ENCODE peak calls at places on chromosomes 1 and 21, in eight cellular contexts. One of them, this sample, is unnamed.

GRCh38 chr1:231839999-231840398 is 213.4 kb downstream of the DISC1 start:
- DNase-seq in fibroblast of lung: no peak
- DNase-seq in stimulated activated CD4-positive, alpha-beta T cell treated with anti-CD3 and anti-CD28 coated beads, Interleukin-1b, Interleukin-23, amount 100 ng/mL, for 48 hours: no peak
- DNase-seq in DMS153: no peak
- DNase-seq in tibial nerve: no peak
- DNase-seq in osteocyte: no peak
- DNase-seq in GM06990: no peak
- DNase-seq in astrocyte of the cerebellum: no peak
- DNase-seq in this sample: no peak

GRCh38 chr1:1806890-1807289 is 28.6 kb upstream of the NADK start:
- DNase-seq in fibroblast of lung: peak; percentile 45
- DNase-seq in GM06990: no peak
- DNase-seq in DMS153: no peak
- DNase-seq in stimulated activated CD4-positive, alpha-beta T cell treated with anti-CD3 and anti-CD28 coated beads, Interleukin-1b, Interleukin-23, amount 100 ng/mL, for 48 hours: peak; percentile 21
- DNase-seq in osteocyte: no peak
- DNase-seq in astrocyte of the cerebellum: no peak
- DNase-seq in tibial nerve: no peak
- DNase-seq in this sample: no peak

GRCh38 chr21:45427331-45428271 is 22.6 kb downstream of the COL18A1 start:
- DNase-seq in osteocyte: peak; percentile 91
- DNase-seq in DMS153: no peak
- DNase-seq in stimulated activated CD4-positive, alpha-beta T cell treated with anti-CD3 and anti-CD28 coated beads, Interleukin-1b, Interleukin-23, amount 100 ng/mL, for 48 hours: no peak
- DNase-seq in GM06990: no peak
- DNase-seq in astrocyte of the cerebellum: peak; percentile 74
- DNase-seq in fibroblast of lung: peak; percentile 97
- DNase-seq in tibial nerve: no peak
- DNase-seq in this sample: no peak

GRCh38 chr21:44911384-44912157 is 9.1 kb downstream of the ITGB2 start:
- DNase-seq in DMS153: peak; percentile 52
- DNase-seq in stimulated activated CD4-positive, alpha-beta T cell treated with anti-CD3 and anti-CD28 coated beads, Interleukin-1b, Interleukin-23, amount 100 ng/mL, for 48 hours: peak; percentile 56
- DNase-seq in tibial nerve: peak; percentile 70
- DNase-seq in fibroblast of lung: no peak
- DNase-seq in GM06990: no peak
- DNase-seq in astrocyte of the cerebellum: no peak
- DNase-seq in osteocyte: no peak
- DNase-seq in this sample: no peak

GRCh38 chr1:110594466-110595076 is 11.6 kb downstream of the KCNA2 start:
- DNase-seq in osteocyte: no peak
- DNase-seq in stimulated activated CD4-positive, alpha-beta T cell treated with anti-CD3 and anti-CD28 coated beads, Interleukin-1b, Interleukin-23, amount 100 ng/mL, for 48 hours: no peak
- DNase-seq in fibroblast of lung: no peak
- DNase-seq in GM06990: no peak
- DNase-seq in astrocyte of the cerebellum: no peak
- DNase-seq in tibial nerve: no peak
- DNase-seq in DMS153: no peak
- DNase-seq in this sample: no peak

GRCh38 chr1:226579781-226580323 is 31.3 kb downstream of the STUM start:
- DNase-seq in DMS153: no peak
- DNase-seq in stimulated activated CD4-positive, alpha-beta T cell treated with anti-CD3 and anti-CD28 coated beads, Interleukin-1b, Interleukin-23, amount 100 ng/mL, for 48 hours: no peak
- DNase-seq in GM06990: no peak
- DNase-seq in fibroblast of lung: no peak
- DNase-seq in astrocyte of the cerebellum: no peak
- DNase-seq in tibial nerve: no peak
- DNase-seq in osteocyte: no peak
- DNase-seq in this sample: no peak

GRCh38 chr1:233368106-233368783 is 40.7 kb downstream of the MAP3K21 start:
- DNase-seq in astrocyte of the cerebellum: no peak
- DNase-seq in osteocyte: no peak
- DNase-seq in GM06990: no peak
- DNase-seq in fibroblast of lung: peak; percentile 57
- DNase-seq in DMS153: no peak
- DNase-seq in tibial nerve: no peak
- DNase-seq in stimulated activated CD4-positive, alpha-beta T cell treated with anti-CD3 and anti-CD28 coated beads, Interleukin-1b, Interleukin-23, amount 100 ng/mL, for 48 hours: no peak
- DNase-seq in this sample: no peak

GRCh38 chr1:7388488-7389185 is 382.5 kb upstream of the VAMP3 start:
- DNase-seq in astrocyte of the cerebellum: no peak
- DNase-seq in osteocyte: peak; percentile 85
- DNase-seq in GM06990: no peak
- DNase-seq in stimulated activated CD4-positive, alpha-beta T cell treated with anti-CD3 and anti-CD28 coated beads, Interleukin-1b, Interleukin-23, amount 100 ng/mL, for 48 hours: no peak
- DNase-seq in DMS153: peak; percentile 41
- DNase-seq in tibial nerve: no peak
- DNase-seq in fibroblast of lung: peak; percentile 47
- DNase-seq in this sample: no peak

GRCh38 chr1:79859212-79859948 is 852.9 kb upstream of the ADGRL4 start:
- DNase-seq in fibroblast of lung: peak; percentile 83
- DNase-seq in osteocyte: no peak
- DNase-seq in astrocyte of the cerebellum: peak; percentile 32
- DNase-seq in DMS153: no peak
- DNase-seq in GM06990: no peak
- DNase-seq in stimulated activated CD4-positive, alpha-beta T cell treated with anti-CD3 and anti-CD28 coated beads, Interleukin-1b, Interleukin-23, amount 100 ng/mL, for 48 hours: no peak
- DNase-seq in tibial nerve: no peak
- DNase-seq in this sample: no peak

GRCh38 chr1:1118893-1119220 is 3.0 kb upstream of the C1orf159 start:
- DNase-seq in fibroblast of lung: no peak
- DNase-seq in DMS153: no peak
- DNase-seq in GM06990: no peak
- DNase-seq in astrocyte of the cerebellum: no peak
- DNase-seq in osteocyte: no peak
- DNase-seq in stimulated activated CD4-positive, alpha-beta T cell treated with anti-CD3 and anti-CD28 coated beads, Interleukin-1b, Interleukin-23, amount 100 ng/mL, for 48 hours: no peak
- DNase-seq in tibial nerve: no peak
- DNase-seq in this sample: no peak

GRCh38 chr1:228860911-228861829 is 125.9 kb downstream of the RHOU start:
- DNase-seq in DMS153: peak; percentile 91
- DNase-seq in fibroblast of lung: peak; percentile 91
- DNase-seq in stimulated activated CD4-positive, alpha-beta T cell treated with anti-CD3 and anti-CD28 coated beads, Interleukin-1b, Interleukin-23, amount 100 ng/mL, for 48 hours: peak; percentile 59
- DNase-seq in GM06990: no peak
- DNase-seq in tibial nerve: no peak
- DNase-seq in astrocyte of the cerebellum: peak; percentile 3
- DNase-seq in osteocyte: peak; percentile 64
- DNase-seq in this sample: no peak

GRCh38 chr1:186308264-186309060 is 66.6 kb downstream of the TPR start:
- DNase-seq in fibroblast of lung: no peak
- DNase-seq in osteocyte: no peak
- DNase-seq in DMS153: no peak
- DNase-seq in tibial nerve: no peak
- DNase-seq in GM06990: no peak
- DNase-seq in astrocyte of the cerebellum: no peak
- DNase-seq in stimulated activated CD4-positive, alpha-beta T cell treated with anti-CD3 and anti-CD28 coated beads, Interleukin-1b, Interleukin-23, amount 100 ng/mL, for 48 hours: no peak
- DNase-seq in this sample: no peak

GRCh38 chr21:24955275-24955961 is 651.9 kb downstream of the MRPL39 start:
- DNase-seq in DMS153: no peak
- DNase-seq in fibroblast of lung: no peak
- DNase-seq in GM06990: peak; percentile 53
- DNase-seq in tibial nerve: no peak
- DNase-seq in osteocyte: no peak
- DNase-seq in astrocyte of the cerebellum: no peak
- DNase-seq in stimulated activated CD4-positive, alpha-beta T cell treated with anti-CD3 and anti-CD28 coated beads, Interleukin-1b, Interleukin-23, amount 100 ng/mL, for 48 hours: no peak
- DNase-seq in this sample: no peak

GRCh38 chr1:17280436-17280835 is 27.6 kb upstream of the PADI4 start:
- DNase-seq in stimulated activated CD4-positive, alpha-beta T cell treated with anti-CD3 and anti-CD28 coated beads, Interleukin-1b, Interleukin-23, amount 100 ng/mL, for 48 hours: no peak
- DNase-seq in osteocyte: no peak
- DNase-seq in DMS153: no peak
- DNase-seq in tibial nerve: no peak
- DNase-seq in fibroblast of lung: no peak
- DNase-seq in GM06990: no peak
- DNase-seq in astrocyte of the cerebellum: no peak
- DNase-seq in this sample: no peak

GRCh38 chr1:55869050-55869449 is 653.9 kb upstream of the USP24 start:
- DNase-seq in DMS153: peak; percentile 68
- DNase-seq in astrocyte of the cerebellum: no peak
- DNase-seq in tibial nerve: peak; percentile 11
- DNase-seq in GM06990: no peak
- DNase-seq in fibroblast of lung: peak; percentile 32
- DNase-seq in osteocyte: no peak
- DNase-seq in stimulated activated CD4-positive, alpha-beta T cell treated with anti-CD3 and anti-CD28 coated beads, Interleukin-1b, Interleukin-23, amount 100 ng/mL, for 48 hours: no peak
- DNase-seq in this sample: no peak

GRCh38 chr1:37169743-37170275 is 135.5 kb upstream of the GRIK3 start:
- DNase-seq in stimulated activated CD4-positive, alpha-beta T cell treated with anti-CD3 and anti-CD28 coated beads, Interleukin-1b, Interleukin-23, amount 100 ng/mL, for 48 hours: no peak
- DNase-seq in astrocyte of the cerebellum: no peak
- DNase-seq in osteocyte: peak; percentile 53
- DNase-seq in tibial nerve: no peak
- DNase-seq in fibroblast of lung: no peak
- DNase-seq in GM06990: no peak
- DNase-seq in DMS153: no peak
- DNase-seq in this sample: no peak

GRCh38 chr1:209318302-209319056 is 265.0 kb upstream of the CAMK1G start:
- DNase-seq in stimulated activated CD4-positive, alpha-beta T cell treated with anti-CD3 and anti-CD28 coated beads, Interleukin-1b, Interleukin-23, amount 100 ng/mL, for 48 hours: no peak
- DNase-seq in astrocyte of the cerebellum: no peak
- DNase-seq in osteocyte: no peak
- DNase-seq in fibroblast of lung: peak; percentile 48
- DNase-seq in GM06990: no peak
- DNase-seq in DMS153: no peak
- DNase-seq in tibial nerve: no peak
- DNase-seq in this sample: no peak

GRCh38 chr1:109485001-109485400 is 1.3 kb downstream of the ATXN7L2 start:
- DNase-seq in stimulated activated CD4-positive, alpha-beta T cell treated with anti-CD3 and anti-CD28 coated beads, Interleukin-1b, Interleukin-23, amount 100 ng/mL, for 48 hours: no peak
- DNase-seq in osteocyte: no peak
- DNase-seq in astrocyte of the cerebellum: no peak
- DNase-seq in DMS153: no peak
- DNase-seq in fibroblast of lung: no peak
- DNase-seq in tibial nerve: no peak
- DNase-seq in GM06990: no peak
- DNase-seq in this sample: no peak

GRCh38 chr1:10793129-10793651 is 3.3 kb downstream of the CASZ1 start:
- DNase-seq in stimulated activated CD4-positive, alpha-beta T cell treated with anti-CD3 and anti-CD28 coated beads, Interleukin-1b, Interleukin-23, amount 100 ng/mL, for 48 hours: no peak
- DNase-seq in GM06990: no peak
- DNase-seq in osteocyte: no peak
- DNase-seq in astrocyte of the cerebellum: no peak
- DNase-seq in fibroblast of lung: peak; percentile 35
- DNase-seq in tibial nerve: no peak
- DNase-seq in DMS153: peak; percentile 53
- DNase-seq in this sample: no peak

GRCh38 chr1:98386675-98387440 is 274.7 kb upstream of the SNX7 start:
- DNase-seq in osteocyte: no peak
- DNase-seq in DMS153: no peak
- DNase-seq in GM06990: no peak
- DNase-seq in tibial nerve: no peak
- DNase-seq in stimulated activated CD4-positive, alpha-beta T cell treated with anti-CD3 and anti-CD28 coated beads, Interleukin-1b, Interleukin-23, amount 100 ng/mL, for 48 hours: no peak
- DNase-seq in astrocyte of the cerebellum: no peak
- DNase-seq in fibroblast of lung: no peak
- DNase-seq in this sample: no peak

GRCh38 chr1:55280731-55281130 is 65.6 kb upstream of the USP24 start:
- DNase-seq in astrocyte of the cerebellum: no peak
- DNase-seq in GM06990: no peak
- DNase-seq in stimulated activated CD4-positive, alpha-beta T cell treated with anti-CD3 and anti-CD28 coated beads, Interleukin-1b, Interleukin-23, amount 100 ng/mL, for 48 hours: no peak
- DNase-seq in fibroblast of lung: peak; percentile 35
- DNase-seq in tibial nerve: no peak
- DNase-seq in DMS153: no peak
- DNase-seq in osteocyte: no peak
- DNase-seq in this sample: no peak

GRCh38 chr1:110482662-110483307 is 31.8 kb downstream of the PROK1 start:
- DNase-seq in GM06990: no peak
- DNase-seq in fibroblast of lung: no peak
- DNase-seq in stimulated activated CD4-positive, alpha-beta T cell treated with anti-CD3 and anti-CD28 coated beads, Interleukin-1b, Interleukin-23, amount 100 ng/mL, for 48 hours: no peak
- DNase-seq in tibial nerve: no peak
- DNase-seq in osteocyte: no peak
- DNase-seq in DMS153: no peak
- DNase-seq in astrocyte of the cerebellum: no peak
- DNase-seq in this sample: no peak

GRCh38 chr1:209653915-209654351 is 1.7 kb upstream of the LAMB3 start:
- DNase-seq in stimulated activated CD4-positive, alpha-beta T cell treated with anti-CD3 and anti-CD28 coated beads, Interleukin-1b, Interleukin-23, amount 100 ng/mL, for 48 hours: no peak
- DNase-seq in astrocyte of the cerebellum: no peak
- DNase-seq in fibroblast of lung: no peak
- DNase-seq in DMS153: no peak
- DNase-seq in GM06990: no peak
- DNase-seq in osteocyte: no peak
- DNase-seq in tibial nerve: no peak
- DNase-seq in this sample: no peak

GRCh38 chr1:115198938-115199337 is 109.6 kb upstream of the TSPAN2 start:
- DNase-seq in astrocyte of the cerebellum: no peak
- DNase-seq in DMS153: no peak
- DNase-seq in osteocyte: no peak
- DNase-seq in tibial nerve: no peak
- DNase-seq in fibroblast of lung: peak; percentile 47
- DNase-seq in stimulated activated CD4-positive, alpha-beta T cell treated with anti-CD3 and anti-CD28 coated beads, Interleukin-1b, Interleukin-23, amount 100 ng/mL, for 48 hours: no peak
- DNase-seq in GM06990: no peak
- DNase-seq in this sample: no peak

GRCh38 chr1:240808381-240808780 is 196.4 kb upstream of the GREM2 start:
- DNase-seq in fibroblast of lung: no peak
- DNase-seq in osteocyte: no peak
- DNase-seq in astrocyte of the cerebellum: no peak
- DNase-seq in tibial nerve: no peak
- DNase-seq in DMS153: no peak
- DNase-seq in GM06990: no peak
- DNase-seq in stimulated activated CD4-positive, alpha-beta T cell treated with anti-CD3 and anti-CD28 coated beads, Interleukin-1b, Interleukin-23, amount 100 ng/mL, for 48 hours: no peak
- DNase-seq in this sample: no peak

GRCh38 chr1:185864331-185864730 is 130.1 kb downstream of the HMCN1 start:
- DNase-seq in GM06990: no peak
- DNase-seq in tibial nerve: no peak
- DNase-seq in DMS153: no peak
- DNase-seq in osteocyte: no peak
- DNase-seq in astrocyte of the cerebellum: no peak
- DNase-seq in fibroblast of lung: peak; percentile 49
- DNase-seq in stimulated activated CD4-positive, alpha-beta T cell treated with anti-CD3 and anti-CD28 coated beads, Interleukin-1b, Interleukin-23, amount 100 ng/mL, for 48 hours: no peak
- DNase-seq in this sample: no peak

GRCh38 chr1:228830954-228831481 is 95.7 kb downstream of the RHOU start:
- DNase-seq in tibial nerve: no peak
- DNase-seq in DMS153: no peak
- DNase-seq in osteocyte: no peak
- DNase-seq in astrocyte of the cerebellum: peak; percentile 68
- DNase-seq in GM06990: peak; percentile 22
- DNase-seq in stimulated activated CD4-positive, alpha-beta T cell treated with anti-CD3 and anti-CD28 coated beads, Interleukin-1b, Interleukin-23, amount 100 ng/mL, for 48 hours: no peak
- DNase-seq in fibroblast of lung: peak; percentile 83
- DNase-seq in this sample: no peak

GRCh38 chr1:158952416-158952815 is 21.1 kb downstream of the PYHIN1 start:
- DNase-seq in stimulated activated CD4-positive, alpha-beta T cell treated with anti-CD3 and anti-CD28 coated beads, Interleukin-1b, Interleukin-23, amount 100 ng/mL, for 48 hours: no peak
- DNase-seq in DMS153: peak; percentile 37
- DNase-seq in osteocyte: no peak
- DNase-seq in astrocyte of the cerebellum: no peak
- DNase-seq in fibroblast of lung: no peak
- DNase-seq in tibial nerve: no peak
- DNase-seq in GM06990: no peak
- DNase-seq in this sample: no peak

GRCh38 chr1:53111073-53111556 is 31.3 kb downstream of the SLC1A7 start:
- DNase-seq in tibial nerve: no peak
- DNase-seq in osteocyte: no peak
- DNase-seq in fibroblast of lung: peak; percentile 49
- DNase-seq in stimulated activated CD4-positive, alpha-beta T cell treated with anti-CD3 and anti-CD28 coated beads, Interleukin-1b, Interleukin-23, amount 100 ng/mL, for 48 hours: no peak
- DNase-seq in GM06990: no peak
- DNase-seq in astrocyte of the cerebellum: no peak
- DNase-seq in DMS153: no peak
- DNase-seq in this sample: no peak

GRCh38 chr1:11187936-11188335 is 1.2 kb upstream of the ANGPTL7 start:
- DNase-seq in DMS153: no peak
- DNase-seq in fibroblast of lung: no peak
- DNase-seq in osteocyte: no peak
- DNase-seq in GM06990: no peak
- DNase-seq in stimulated activated CD4-positive, alpha-beta T cell treated with anti-CD3 and anti-CD28 coated beads, Interleukin-1b, Interleukin-23, amount 100 ng/mL, for 48 hours: no peak
- DNase-seq in astrocyte of the cerebellum: no peak
- DNase-seq in tibial nerve: no peak
- DNase-seq in this sample: peak; percentile 48

GRCh38 chr1:94160811-94161210 is 39.9 kb upstream of the ABCA4 start:
- DNase-seq in astrocyte of the cerebellum: peak; percentile 73
- DNase-seq in GM06990: no peak
- DNase-seq in fibroblast of lung: peak; percentile 85
- DNase-seq in stimulated activated CD4-positive, alpha-beta T cell treated with anti-CD3 and anti-CD28 coated beads, Interleukin-1b, Interleukin-23, amount 100 ng/mL, for 48 hours: no peak
- DNase-seq in tibial nerve: no peak
- DNase-seq in osteocyte: no peak
- DNase-seq in DMS153: no peak
- DNase-seq in this sample: peak; percentile 53

GRCh38 chr1:153571706-153572105 is 6.1 kb upstream of the S100A2 start:
- DNase-seq in astrocyte of the cerebellum: no peak
- DNase-seq in GM06990: no peak
- DNase-seq in stimulated activated CD4-positive, alpha-beta T cell treated with anti-CD3 and anti-CD28 coated beads, Interleukin-1b, Interleukin-23, amount 100 ng/mL, for 48 hours: no peak
- DNase-seq in tibial nerve: no peak
- DNase-seq in DMS153: no peak
- DNase-seq in osteocyte: no peak
- DNase-seq in fibroblast of lung: no peak
- DNase-seq in this sample: no peak

GRCh38 chr1:192158181-192158580 is at the start of gene RGS18:
- DNase-seq in osteocyte: no peak
- DNase-seq in fibroblast of lung: no peak
- DNase-seq in DMS153: no peak
- DNase-seq in stimulated activated CD4-positive, alpha-beta T cell treated with anti-CD3 and anti-CD28 coated beads, Interleukin-1b, Interleukin-23, amount 100 ng/mL, for 48 hours: no peak
- DNase-seq in astrocyte of the cerebellum: no peak
- DNase-seq in GM06990: no peak
- DNase-seq in tibial nerve: peak; percentile 30
- DNase-seq in this sample: no peak

GRCh38 chr21:45253180-45253579 is 34.5 kb downstream of the POFUT2 start:
- DNase-seq in astrocyte of the cerebellum: no peak
- DNase-seq in DMS153: no peak
- DNase-seq in GM06990: no peak
- DNase-seq in stimulated activated CD4-positive, alpha-beta T cell treated with anti-CD3 and anti-CD28 coated beads, Interleukin-1b, Interleukin-23, amount 100 ng/mL, for 48 hours: no peak
- DNase-seq in osteocyte: no peak
- DNase-seq in tibial nerve: no peak
- DNase-seq in fibroblast of lung: peak; percentile 36
- DNase-seq in this sample: no peak